ENCODE peak calls at places on chromosome 18, in five cellular contexts. P is cardiac fibroblast, K is HL-60, M is adrenal gland, G is endodermal cell. L is an unnamed sample.

GRCh38 chr18:10822457-10822856 is 296.6 kb downstream of the NAPG start:
- DNase-seq in P (no peak), K (no peak), M (no peak), G (peak; percentile 62), L (peak; percentile 66)

GRCh38 chr18:79496978-79497637 is 101.4 kb downstream of the NFATC1 start:
- DNase-seq in P (peak; percentile 88), K (no peak), M (peak; percentile 35), G (no peak), L (peak; percentile 73)

GRCh38 chr18:71212222-71212621 is 923.4 kb downstream of the SOCS6 start:
- DNase-seq in P (no peak), K (no peak), M (no peak), G (no peak), L (no peak)

GRCh38 chr18:24089059-24089458 is 49.8 kb upstream of the CABYR start:
- DNase-seq in P (peak; percentile 20), K (no peak), M (no peak), G (no peak), L (no peak)

GRCh38 chr18:43869451-43870008 is 592.2 kb upstream of the SYT4 start:
- DNase-seq in P (peak; percentile 69), K (no peak), M (no peak), G (no peak), L (peak; percentile 88)

GRCh38 chr18:67217551-67218166 is 298.9 kb downstream of the DSEL start:
- DNase-seq in P (peak; percentile 89), K (peak; percentile 36), M (peak; percentile 75), G (peak; percentile 76), L (peak; percentile 89)

GRCh38 chr18:58529714-58530354 is 99.1 kb downstream of the ALPK2 start:
- DNase-seq in P (peak; percentile 75), K (no peak), M (peak; percentile 75), G (peak; percentile 89), L (peak; percentile 75)

GRCh38 chr18:34339155-34339554 is 114.4 kb upstream of the NOL4 start:
- DNase-seq in P (no peak), K (no peak), M (no peak), G (no peak), L (no peak)

GRCh38 chr18:49728542-49728941 is 84.8 kb downstream of the ACAA2 start:
- DNase-seq in P (peak; percentile 69), K (peak; percentile 7), M (peak; percentile 42), G (peak; percentile 94), L (peak; percentile 62)

GRCh38 chr18:79503891-79504475 is 108.3 kb downstream of the NFATC1 start:
- DNase-seq in P (no peak), K (no peak), M (no peak), G (peak; percentile 17), L (no peak)

GRCh38 chr18:64244571-64244970 is 95.7 kb upstream of the LINC00305 start:
- DNase-seq in P (no peak), K (no peak), M (no peak), G (peak; percentile 59), L (peak; percentile 18)

GRCh38 chr18:36075862-36076587 is 8.7 kb upstream of the RPRD1A start:
- DNase-seq in P (peak; percentile 83), K (peak; percentile 82), M (no peak), G (no peak), L (peak; percentile 90)

GRCh38 chr18:58584219-58585127 is 44.4 kb downstream of the ALPK2 start:
- DNase-seq in P (peak; percentile 66), K (no peak), M (no peak), G (peak; percentile 71), L (peak; percentile 75)

GRCh38 chr18:8366656-8367055 is 242.6 kb upstream of the RAB12 start:
- DNase-seq in P (no peak), K (no peak), M (no peak), G (peak; percentile 54), L (no peak)

GRCh38 chr18:74895686-74896085 is 298.0 kb downstream of the ZNF407 start:
- DNase-seq in P (peak; percentile 9), K (no peak), M (no peak), G (no peak), L (peak; percentile 54)

GRCh38 chr18:12028674-12029073 is 47.4 kb downstream of the IMPA2 start:
- DNase-seq in P (no peak), K (no peak), M (no peak), G (peak; percentile 28), L (no peak)

GRCh38 chr18:79477711-79478483 is 82.2 kb downstream of the NFATC1 start:
- DNase-seq in P (no peak), K (no peak), M (no peak), G (no peak), L (no peak)

GRCh38 chr18:51890762-51891161 is 449.2 kb upstream of the DCC start:
- DNase-seq in P (peak; percentile 6), K (no peak), M (no peak), G (no peak), L (peak; percentile 6)

GRCh38 chr18:70243131-70243530 is 37.6 kb upstream of the RTTN start:
- DNase-seq in P (no peak), K (no peak), M (no peak), G (no peak), L (peak; percentile 12)

GRCh38 chr18:58080516-58080915 is 36.5 kb downstream of the NEDD4L start:
- DNase-seq in P (no peak), K (no peak), M (no peak), G (no peak), L (no peak)

GRCh38 chr18:35050638-35051287 is 9.6 kb downstream of the MAPRE2 start:
- DNase-seq in P (peak; percentile 54), K (peak; percentile 61), M (no peak), G (no peak), L (peak; percentile 65)

GRCh38 chr18:657311-657997 is at the start of gene TYMS:
- DNase-seq in P (peak; percentile 50), K (peak; percentile 59), M (peak; percentile 32), G (peak; percentile 92), L (peak; percentile 46)

GRCh38 chr18:11146238-11146946 is 3.0 kb downstream of the PIEZO2 start:
- DNase-seq in P (no peak), K (no peak), M (peak; percentile 12), G (peak; percentile 66), L (no peak)

GRCh38 chr18:13257361-13257980 is 38.9 kb downstream of the LDLRAD4 start:
- DNase-seq in P (no peak), K (no peak), M (no peak), G (peak; percentile 34), L (no peak)
- H3K4me3 ChIP-seq in P (no peak overlapping the region), K (no peak overlapping the region), M (no peak overlapping the region), G (no peak overlapping the region), L (no peak overlapping the region)

DNA sequence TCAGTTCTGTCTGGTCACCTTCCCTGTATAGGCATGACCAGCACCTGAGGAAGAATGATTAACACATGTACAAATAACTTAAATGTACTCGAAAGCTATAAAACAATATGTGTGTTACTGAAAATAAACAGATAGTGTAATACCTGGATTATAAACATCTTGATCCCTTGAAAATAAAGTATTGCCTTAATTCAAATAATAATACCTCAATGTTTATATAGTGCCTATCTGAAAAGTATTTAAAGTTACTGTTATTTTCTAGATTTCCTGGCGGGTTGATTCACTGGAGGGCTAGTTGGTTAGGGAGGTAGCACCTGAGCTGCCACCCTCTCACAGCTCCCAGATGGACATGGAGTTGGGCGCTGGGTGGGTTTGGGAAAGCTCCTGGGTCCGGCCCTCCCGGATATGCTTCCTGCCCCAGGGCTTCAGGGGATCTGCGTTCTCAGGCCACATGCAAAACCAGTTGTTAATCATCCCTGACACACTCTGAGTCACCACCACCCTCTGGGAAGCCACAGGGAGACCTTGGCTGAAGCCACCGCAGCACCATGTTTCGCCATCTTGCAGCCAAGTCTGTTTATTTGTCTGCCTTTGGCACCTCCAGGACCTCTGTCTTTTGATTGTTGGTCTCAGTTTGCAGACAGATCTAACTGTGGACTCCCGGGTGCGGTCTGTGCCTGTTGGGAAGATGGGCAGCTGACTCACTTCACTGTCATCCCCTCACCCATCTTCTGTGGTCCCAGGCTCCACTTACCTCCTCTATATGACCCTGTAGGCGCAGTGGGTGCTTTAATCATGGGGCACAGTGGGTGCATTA is 35.3 kb downstream of the RAB31 start:
- DNase-seq in P (peak; percentile 99), K (peak; percentile 83), M (peak; percentile 94), G (peak; percentile 87), L (peak; percentile 94)
- TF ChIP-seq CTCF in P (no peak), K (no peak), M (no peak), G (no peak), L (no peak)

GRCh38 chr18:76453057-76453561 is 41.9 kb downstream of the ZNF516 start:
- DNase-seq in P (no peak), K (no peak), M (no peak), G (peak; percentile 38), L (no peak)

GRCh38 chr18:76450912-76451421 is 44.1 kb downstream of the ZNF516 start:
- DNase-seq in P (peak; percentile 80), K (no peak), M (peak; percentile 77), G (peak; percentile 70), L (peak; percentile 64)

GRCh38 chr18:76450452-76450851 is 44.6 kb downstream of the ZNF516 start:
- DNase-seq in P (no peak), K (no peak), M (no peak), G (peak; percentile 46), L (no peak)

GRCh38 chr18:76452357-76452756 is 42.7 kb downstream of the ZNF516 start:
- DNase-seq in P (peak; percentile 55), K (no peak), M (no peak), G (peak; percentile 40), L (peak; percentile 66)

DNA sequence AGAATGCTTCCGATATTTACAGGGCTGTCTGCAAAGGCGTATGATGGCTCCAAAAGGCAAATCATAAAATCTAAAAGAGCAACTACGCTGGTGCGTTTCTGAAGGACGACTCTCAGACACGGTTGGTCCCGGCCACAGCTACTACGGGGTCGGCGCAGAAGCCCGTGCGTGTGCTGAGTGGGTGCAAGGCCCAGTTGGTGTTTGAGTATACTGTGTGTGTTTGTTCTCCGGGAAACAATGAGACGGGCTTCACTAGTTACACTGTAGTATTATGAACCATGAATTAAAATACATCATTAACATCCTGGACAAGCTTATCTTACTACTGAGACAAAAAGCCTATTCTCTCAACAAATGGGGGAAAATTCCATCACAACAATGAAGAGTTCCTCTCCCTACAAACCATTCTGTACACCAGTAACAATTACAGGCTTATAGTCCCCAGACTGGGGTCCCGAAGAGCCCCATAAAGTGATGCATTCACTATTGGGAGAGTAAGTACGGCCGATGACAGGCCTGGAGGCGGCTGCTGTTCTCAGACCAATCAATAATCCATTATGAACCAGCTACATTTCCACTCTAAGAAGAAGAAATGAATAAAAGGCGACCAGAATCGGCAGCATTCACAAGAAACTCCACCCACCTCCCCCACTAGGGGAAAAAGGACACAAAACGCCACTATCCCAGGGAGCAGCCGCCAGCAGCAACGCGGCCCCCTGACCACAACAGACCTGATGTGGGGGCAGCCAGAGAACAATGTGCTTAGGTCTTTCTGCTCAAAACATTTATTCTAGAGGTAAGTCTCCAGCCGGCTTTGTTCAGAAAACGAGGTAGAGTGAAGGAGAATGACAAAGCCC is 43.3 kb downstream of the ZNF516 start:
- DNase-seq in P (peak; percentile 42), K (no peak), M (no peak), G (peak; percentile 59), L (no peak)
- H3K4me3 ChIP-seq in P (peak overlapping the region; percentile 57), K (peak overlapping the region; percentile 28), M (peak overlapping the region; percentile 38), G (peak overlapping the region; percentile 76), L (peak overlapping the region; percentile 63)

GRCh38 chr18:48320639-48320945 is 88.6 kb downstream of the ZBTB7C start:
- DNase-seq in P (no peak), K (no peak), M (no peak), G (no peak), L (no peak)

GRCh38 chr18:48319796-48320638 is 89.2 kb downstream of the ZBTB7C start:
- DNase-seq in P (peak; percentile 15), K (no peak), M (no peak), G (peak; percentile 75), L (peak; percentile 57)

GRCh38 chr18:48316177-48316576 is 93.0 kb downstream of the ZBTB7C start:
- DNase-seq in P (no peak), K (no peak), M (no peak), G (no peak), L (no peak)

GRCh38 chr18:48318481-48318880 is 90.7 kb downstream of the ZBTB7C start:
- DNase-seq in P (no peak), K (no peak), M (no peak), G (no peak), L (no peak)

GRCh38 chr18:48317781-48318381 is 91.3 kb downstream of the ZBTB7C start:
- DNase-seq in P (peak; percentile 8), K (no peak), M (no peak), G (no peak), L (no peak)
- TF ChIP-seq CTCF in P (peak; percentile 30), K (peak; percentile 2), M (no peak), G (peak; percentile 68), L (peak; percentile 27)

L was measured in choroid plexus epithelial cell.